ENCODE peak calls at places on chromosomes 11 and 22, in five cellular contexts. C, X, V, O and A are unnamed samples.

GRCh38 chr11:14500181-14500651 is 605 bp upstream of the COPB1 start:
- DNase-seq in C (no peak), V (peak), X (peak), O (no peak), A (peak)

GRCh38 chr22:39300198-39300830 is 19.1 kb downstream of the RPL3 start:
- DNase-seq in O (no peak), C (no peak), X (peak), V (no peak), A (no peak)

GRCh38 chr11:120273432-120273831 is 33.5 kb downstream of the POU2F3 start:
- DNase-seq in V (no peak), O (no peak), X (no peak), C (no peak), A (peak)

GRCh38 chr11:37511425-37511933 is 913.4 kb upstream of the RAG2 start:
- DNase-seq in C (no peak), V (no peak), X (no peak), O (no peak), A (peak)

GRCh38 chr11:118929496-118930151 is 3.9 kb upstream of the BCL9L start:
- DNase-seq in O (no peak), X (peak), V (peak), C (peak), A (peak)

GRCh38 chr11:44614281-44614680 is 48.8 kb downstream of the CD82 start:
- DNase-seq in X (no peak), V (no peak), O (no peak), C (no peak), A (no peak)

GRCh38 chr11:11010624-11011127 is 152.8 kb upstream of the ZBED5 start:
- DNase-seq in O (no peak), C (peak), V (peak), X (peak), A (peak)

GRCh38 chr11:87150936-87151335 is 113.2 kb downstream of the TMEM135 start:
- DNase-seq in V (no peak), C (no peak), O (no peak), X (no peak), A (peak)

GRCh38 chr22:39292561-39293074 is 26.8 kb downstream of the RPL3 start:
- DNase-seq in V (peak), X (peak), O (peak), C (peak), A (peak)

GRCh38 chr22:19942886-19943664 is 1.5 kb upstream of the TXNRD2 start:
- DNase-seq in V (no peak), C (peak), O (no peak), X (peak), A (peak)

GRCh38 chr22:28857288-28857687 is 26.1 kb upstream of the ZNRF3 start:
- DNase-seq in X (peak), V (no peak), C (no peak), O (no peak), A (no peak)

GRCh38 chr11:2480874-2481220 is 36.0 kb downstream of the KCNQ1 start:
- DNase-seq in C (no peak), O (no peak), V (no peak), X (no peak), A (no peak)

GRCh38 chr11:3907590-3907989 is 52.1 kb downstream of the STIM1 start:
- DNase-seq in X (no peak), C (no peak), O (no peak), V (no peak), A (no peak)

GRCh38 chr11:133988686-133989410 is 32.1 kb upstream of the IGSF9B start:
- DNase-seq in C (no peak), V (no peak), O (no peak), X (no peak), A (no peak)

GRCh38 chr11:74672956-74673895 is 58.0 kb downstream of the CHRDL2 start:
- DNase-seq in C (no peak), O (no peak), X (no peak), V (no peak), A (peak)

GRCh38 chr11:6248248-6248647 is 9.4 kb downstream of the CNGA4 start:
- DNase-seq in C (no peak), O (no peak), V (no peak), X (no peak), A (peak)

GRCh38 chr11:99814021-99814420 is 793.3 kb downstream of the CNTN5 start:
- DNase-seq in C (no peak), O (no peak), X (no peak), V (no peak), A (no peak)

GRCh38 chr11:79165908-79166307 is 274.9 kb downstream of the TENM4 start:
- DNase-seq in C (no peak), V (no peak), O (no peak), X (no peak), A (no peak)

GRCh38 chr11:81359476-81359875 is 1374.2 kb downstream of the FAM181B start:
- DNase-seq in X (peak), O (no peak), V (no peak), C (no peak), A (no peak)

GRCh38 chr11:111324277-111324720 is 26.0 kb downstream of the POU2AF3 start:
- DNase-seq in O (no peak), C (no peak), V (no peak), X (no peak), A (peak)

GRCh38 chr22:23248583-23248982 is 68.3 kb downstream of the BCR start:
- DNase-seq in V (no peak), C (peak), X (peak), O (no peak), A (peak)

GRCh38 chr11:57504511-57504910 is 11.0 kb downstream of the SLC43A1 start:
- DNase-seq in V (no peak), O (no peak), C (no peak), X (no peak), A (no peak)

GRCh38 chr11:81596709-81597108 is 1137.0 kb downstream of the FAM181B start:
- DNase-seq in O (no peak), C (no peak), V (no peak), X (peak), A (no peak)

GRCh38 chr22:50105529-50106100 is 15.8 kb downstream of the MOV10L1 start:
- DNase-seq in C (no peak), X (no peak), V (no peak), O (no peak), A (peak)

GRCh38 chr11:78062671-78063070 is 990 bp upstream of the THRSP start:
- DNase-seq in O (no peak), V (no peak), C (no peak), X (no peak), A (no peak)

GRCh38 chr11:17595526-17596309 is 48.7 kb downstream of the OTOG start:
- DNase-seq in X (no peak), C (peak), O (no peak), V (no peak), A (no peak)

GRCh38 chr11:28524098-28524497 is 415.9 kb downstream of the METTL15 start:
- DNase-seq in V (no peak), O (no peak), X (no peak), C (no peak), A (peak)

GRCh38 chr22:19723165-19723989 is at the start of gene GP1BB:
- DNase-seq in X (peak), O (no peak), C (peak), V (no peak), A (no peak)

GRCh38 chr11:47539681-47540039 is 13.3 kb downstream of the CELF1 start:
- DNase-seq in X (no peak), O (no peak), C (no peak), V (no peak), A (no peak)

GRCh38 chr22:50001388-50002231 is 11.0 kb downstream of the IL17REL start:
- DNase-seq in O (no peak), V (no peak), X (no peak), C (no peak), A (no peak)

GRCh38 chr11:86091566-86091965 is 22.7 kb upstream of the PICALM start:
- DNase-seq in O (no peak), X (peak), V (no peak), C (no peak), A (peak)

GRCh38 chr11:124174001-124174400 is 9.1 kb upstream of the OR10D3 start:
- DNase-seq in X (peak), O (no peak), C (peak), V (peak), A (peak)

DNA sequence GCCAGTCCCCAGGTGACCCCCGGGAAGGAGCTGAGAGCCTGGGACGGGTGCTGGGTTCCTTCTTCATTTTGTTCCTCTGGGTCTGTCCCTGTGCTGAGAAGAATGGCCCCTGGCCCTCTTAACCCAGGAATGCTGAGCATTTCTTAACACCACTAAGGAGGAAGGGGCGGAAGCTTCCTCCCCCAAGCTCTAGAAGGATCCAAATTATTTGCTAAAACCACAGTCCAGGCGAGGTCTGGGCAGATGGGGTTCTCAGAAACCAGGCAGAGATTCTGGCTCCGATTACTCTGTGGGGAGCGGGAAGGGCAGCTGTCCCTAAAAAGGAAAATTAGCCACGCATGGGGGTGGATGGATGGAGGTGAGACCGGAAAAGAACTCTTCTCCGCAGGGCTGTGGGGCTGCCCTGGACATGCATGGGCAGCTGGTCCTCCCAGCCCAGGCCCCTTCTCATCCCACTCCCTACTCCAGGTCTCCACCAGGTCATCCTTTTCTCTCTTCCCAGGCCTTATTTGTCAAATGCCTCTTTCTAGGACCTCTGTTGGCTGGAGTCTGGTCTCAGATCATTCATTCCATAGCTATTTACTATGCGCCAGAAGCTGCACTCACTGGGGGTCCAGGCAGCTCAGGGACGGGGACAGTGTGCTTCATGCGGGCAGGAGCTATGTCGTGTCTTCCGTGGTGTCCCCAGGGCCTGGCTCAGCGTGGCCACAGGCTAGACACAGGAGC is 45.0 kb upstream of the MYH9 start:
- DNase-seq in V (no peak), X (peak), C (no peak), O (no peak), A (no peak)
- H2BK5ac ChIP-seq in V (no peak), X (peak), C (no peak), O (peak), A (no peak)

GRCh38 chr11:65382036-65382803 is at the start of gene SLC25A45:
- DNase-seq in C (peak), X (peak), O (no peak), V (no peak), A (peak)
- H2BK5ac ChIP-seq in C (no peak), X (peak), O (peak), V (peak), A (peak)

GRCh38 chr11:60887531-60887930 is 18.9 kb downstream of the PRPF19 start:
- DNase-seq in X (peak), O (no peak), C (peak), V (peak), A (peak)

GRCh38 chr11:60895687-60896086 is 10.7 kb downstream of the PRPF19 start:
- DNase-seq in V (no peak), X (no peak), C (no peak), O (no peak), A (no peak)

GRCh38 chr11:60891103-60891741 is 15.2 kb downstream of the PRPF19 start:
- DNase-seq in X (no peak), C (no peak), O (no peak), V (no peak), A (peak)

GRCh38 chr11:60890696-60891095 is 15.7 kb downstream of the PRPF19 start:
- DNase-seq in C (no peak), O (no peak), X (no peak), V (no peak), A (no peak)

DNA sequence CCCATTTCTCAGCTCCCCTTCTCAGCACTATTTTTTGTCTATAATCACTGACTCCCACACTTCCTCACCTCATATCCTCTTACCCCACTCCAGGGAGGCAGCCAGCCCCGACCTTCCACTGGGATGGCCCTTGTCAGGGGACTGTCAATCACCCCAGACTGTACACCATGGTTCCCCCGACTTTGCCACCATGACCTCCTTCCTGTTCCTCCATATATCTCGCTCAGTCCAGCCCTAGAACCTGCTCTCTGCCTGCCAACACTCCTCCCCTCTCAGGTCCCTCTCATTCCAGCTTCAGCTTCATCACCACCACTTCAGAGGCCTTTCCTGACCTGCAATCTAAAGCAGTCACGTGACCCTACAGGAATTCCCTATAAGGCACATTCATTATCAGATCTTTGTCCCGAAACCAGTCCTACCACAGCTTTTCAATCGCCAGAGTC is 16.5 kb downstream of the PRPF19 start:
- DNase-seq in C (no peak), X (peak), O (no peak), V (no peak), A (no peak)
- H2BK5ac ChIP-seq in C (no peak), X (no peak), O (no peak), V (no peak), A (no peak)

GRCh38 chr11:13207270-13207664 is 70.3 kb upstream of the BMAL1 start:
- DNase-seq in O (no peak), C (no peak), V (no peak), X (peak), A (no peak)
- H2BK5ac ChIP-seq in O (peak), C (no peak), V (no peak), X (no peak), A (no peak)

GRCh38 chr11:27429740-27430451 is 42.7 kb downstream of the LGR4 start:
- DNase-seq in O (no peak), V (no peak), X (no peak), C (no peak), A (peak)
- H2BK5ac ChIP-seq in O (no peak), V (no peak), X (no peak), C (no peak), A (no peak)

GRCh38 chr11:46242961-46243795 is 34.3 kb upstream of the CREB3L1 start:
- DNase-seq in C (peak), X (peak), O (peak), V (peak), A (peak)
- H2BK5ac ChIP-seq in C (peak), X (peak), O (peak), V (peak), A (peak)

GRCh38 chr11:75921808-75922207 is 106.8 kb downstream of the UVRAG start:
- DNase-seq in V (no peak), X (no peak), C (no peak), O (no peak), A (no peak)
- H2BK5ac ChIP-seq in V (no peak), X (no peak), C (no peak), O (no peak), A (no peak)